ENCODE peak calls at places on chromosomes 7 and 10, in four cellular contexts. O, R, E and Z are unnamed samples.

GRCh38 chr10:72765051-72765450 is 73.1 kb downstream of the MCU start:
- DNase-seq in E (no peak), O (no peak), R (no peak), Z (no peak)

GRCh38 chr7:40474790-40475680 is 340.2 kb downstream of the SUGCT start:
- DNase-seq in E (no peak), R (no peak), O (no peak), Z (no peak)

GRCh38 chr10:123724747-123725146 is 58.6 kb downstream of the GPR26 start:
- DNase-seq in E (no peak), O (no peak), R (no peak), Z (no peak)

GRCh38 chr7:69962077-69962855 is 364.0 kb downstream of the AUTS2 start:
- DNase-seq in E (no peak), R (peak; percentile 71), O (no peak), Z (no peak)

GRCh38 chr10:29535012-29535777 is 99.6 kb downstream of the SVIL start:
- DNase-seq in O (peak; percentile 80), E (no peak), R (peak; percentile 53), Z (no peak)

GRCh38 chr7:95578299-95578855 is 17.9 kb downstream of the PDK4 start:
- DNase-seq in E (no peak), R (no peak), O (no peak), Z (no peak)

GRCh38 chr7:130897515-130898419 is 163.8 kb upstream of the KLF14 start:
- DNase-seq in O (no peak), R (no peak), E (no peak), Z (no peak)

GRCh38 chr10:90437452-90437851 is 420.4 kb downstream of the HTR7 start:
- DNase-seq in O (no peak), R (no peak), E (no peak), Z (no peak)

GRCh38 chr10:119449760-119450461 is 92.6 kb downstream of the RGS10 start:
- DNase-seq in O (peak; percentile 18), R (no peak), E (peak; percentile 62), Z (no peak)

GRCh38 chr10:3486346-3487065 is 298.5 kb downstream of the KLF6 start:
- DNase-seq in R (no peak), E (peak; percentile 88), O (peak; percentile 91), Z (no peak)

GRCh38 chr7:13077466-13077865 is 390.0 kb downstream of the ARL4A start:
- DNase-seq in E (no peak), O (no peak), R (no peak), Z (no peak)

GRCh38 chr10:44965104-44965503 is 5.5 kb downstream of the RASSF4 start:
- DNase-seq in O (no peak), E (no peak), R (peak; percentile 2), Z (no peak)

GRCh38 chr10:7622969-7623368 is 43.8 kb downstream of the ITIH5 start:
- DNase-seq in R (no peak), O (no peak), E (no peak), Z (no peak)

GRCh38 chr10:109593686-109594085 is 329.6 kb downstream of the XPNPEP1 start:
- DNase-seq in E (no peak), O (no peak), R (no peak), Z (no peak)

GRCh38 chr10:27783660-27784059 is 38.0 kb upstream of the MKX start:
- DNase-seq in O (peak; percentile 24), E (no peak), R (peak; percentile 18), Z (no peak)

GRCh38 chr7:148884049-148884298 is at the start of gene EZH2:
- DNase-seq in R (no peak), O (no peak), E (no peak), Z (no peak)
- TF ChIP-seq POLR2A in R (no peak), O (peak; percentile 76), E (no peak), Z (no peak)

GRCh38 chr7:149869291-149869650 is 4.5 kb upstream of the ATP6V0E2 start:
- DNase-seq in R (no peak), O (no peak), E (no peak), Z (no peak)

GRCh38 chr7:149866817-149867447 is 6.8 kb upstream of the ATP6V0E2 start:
- DNase-seq in E (peak; percentile 5), R (no peak), O (no peak), Z (no peak)

GRCh38 chr7:149868638-149869290 is 5.0 kb upstream of the ATP6V0E2 start:
- DNase-seq in R (no peak), O (no peak), E (no peak), Z (no peak)

GRCh38 chr7:149866139-149866785 is 7.5 kb upstream of the ATP6V0E2 start:
- DNase-seq in O (no peak), E (peak; percentile 6), R (no peak), Z (no peak)

GRCh38 chr7:149867762-149868637 is 5.8 kb upstream of the ATP6V0E2 start:
- DNase-seq in R (no peak), O (no peak), E (no peak), Z (no peak)
- H3K4me1 ChIP-seq in R (peaks cover 7% of the 10 kb centered on the region), O (peaks cover 5% of the 10 kb centered on the region), E (no peaks in the 10 kb centered on the region), Z (peaks cover 82% of the 10 kb centered on the region)

GRCh38 chr7:34208878-34209621 is 303.7 kb downstream of the BMPER start:
- DNase-seq in R (no peak), E (no peak), O (no peak), Z (no peak)
- TF ChIP-seq POLR2A in R (no peak), E (no peak), O (no peak), Z (no peak)

DNA sequence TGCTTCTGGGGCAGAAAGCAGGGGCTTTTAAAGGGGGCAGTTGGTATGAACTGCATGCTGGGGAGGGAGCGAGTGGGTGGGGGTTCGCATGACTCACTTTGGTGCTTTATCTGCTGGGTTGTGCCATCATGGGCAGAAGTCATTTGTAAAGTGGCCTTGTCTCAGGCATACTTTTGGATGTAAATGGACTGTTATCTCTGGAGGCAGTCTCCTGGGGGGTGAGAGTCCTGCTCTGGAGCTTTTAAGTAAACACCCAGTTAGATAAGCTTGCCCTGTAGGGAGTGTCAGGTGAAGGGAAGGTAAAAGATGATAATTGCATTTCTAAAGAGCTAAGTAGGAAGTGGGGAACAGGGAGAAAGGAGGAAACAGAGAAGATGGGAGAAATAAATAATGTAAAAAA is 1.6 kb upstream of the GSTO1 start:
- DNase-seq in R (no peak), E (no peak), O (no peak), Z (no peak)
- H3K4me1 ChIP-seq in R (peaks cover 12% of the 10 kb centered on the region), E (no peaks in the 10 kb centered on the region), O (peaks cover 21% of the 10 kb centered on the region), Z (peaks cover 38% of the 10 kb centered on the region)

GRCh38 chr7:158864833-158865232 is 8.5 kb downstream of the DYNC2I1 start:
- DNase-seq in O (no peak), R (no peak), E (no peak), Z (no peak)

GRCh38 chr7:158863611-158864506 is 7.5 kb downstream of the DYNC2I1 start:
- DNase-seq in R (peak; percentile 86), E (peak; percentile 70), O (peak; percentile 73), Z (peak; percentile 84)

GRCh38 chr7:158865977-158866376 is 9.6 kb downstream of the DYNC2I1 start:
- DNase-seq in R (no peak), E (no peak), O (no peak), Z (no peak)

GRCh38 chr7:158864507-158864820 is 8.1 kb downstream of the DYNC2I1 start:
- DNase-seq in O (no peak), R (no peak), E (no peak), Z (no peak)

DNA sequence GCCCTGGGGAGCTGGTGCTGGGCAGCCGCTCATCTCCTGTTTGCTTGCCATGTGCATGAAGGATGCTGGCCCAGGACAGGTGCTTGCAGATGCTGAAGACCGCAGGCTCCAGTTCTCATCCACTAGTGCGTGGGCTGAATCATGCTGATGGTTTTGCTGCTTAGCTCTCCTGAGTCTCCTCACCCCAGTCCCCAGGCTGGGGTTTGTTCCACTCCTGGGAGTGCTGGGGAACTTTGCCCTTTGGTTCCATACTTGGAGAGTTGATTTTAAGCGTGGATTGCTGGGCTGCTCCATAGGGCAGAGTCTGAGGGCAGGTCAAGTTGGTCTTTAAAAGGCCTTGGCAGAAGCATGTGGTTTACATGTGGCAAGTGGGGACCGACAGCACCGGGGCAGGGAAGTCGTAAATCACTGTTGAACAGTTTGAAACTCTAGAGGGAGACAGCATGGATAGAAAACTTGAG is 9.1 kb downstream of the DYNC2I1 start:
- DNase-seq in E (no peak), R (no peak), O (no peak), Z (no peak)
- TF ChIP-seq POLR2A in E (no peak), R (no peak), O (no peak), Z (no peak)

DNA sequence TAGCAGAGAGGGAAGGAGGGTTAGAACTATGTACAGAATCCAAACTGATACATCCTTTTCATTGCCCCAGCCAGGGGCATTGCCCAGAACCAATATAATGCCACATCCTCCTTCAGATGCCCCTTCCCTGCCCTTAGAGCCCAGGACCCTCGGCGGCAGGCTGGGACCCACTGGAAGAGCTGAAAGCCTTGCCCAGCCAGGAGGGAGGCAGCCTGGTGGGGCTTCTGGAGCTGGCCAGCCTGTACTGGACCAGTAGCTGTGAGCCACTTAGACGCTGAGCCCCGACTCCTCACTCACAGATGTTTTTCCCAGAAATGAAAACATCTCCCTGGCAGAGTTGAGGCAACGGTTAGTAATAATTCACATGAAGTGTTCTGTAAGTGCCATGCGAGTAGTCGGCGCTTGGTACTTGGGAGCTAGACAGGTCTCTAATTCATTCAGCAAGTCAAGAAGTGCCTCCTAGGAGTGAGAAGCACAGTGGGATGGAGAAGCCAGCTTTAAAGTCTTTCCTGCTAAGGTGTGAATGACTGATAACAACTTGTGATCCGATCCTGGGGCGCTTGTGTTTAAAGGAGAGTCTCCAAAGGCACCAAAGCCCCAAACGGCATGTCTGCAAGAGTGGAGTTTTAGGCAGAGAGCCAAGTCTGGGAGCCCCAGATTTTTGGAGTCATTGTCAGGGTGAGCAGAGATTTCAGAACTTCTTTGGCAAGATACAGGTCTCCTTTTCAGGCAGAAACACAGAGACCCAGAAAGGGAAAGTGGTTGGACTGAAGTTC is 9.8 kb downstream of the VSIR start:
- DNase-seq in E (no peak), O (no peak), R (no peak), Z (peak; percentile 74)
- H3K4me1 ChIP-seq in E (peaks cover 7% of the 10 kb centered on the region), O (peaks cover 80% of the 10 kb centered on the region), R (peaks cover 51% of the 10 kb centered on the region), Z (peaks cover 69% of the 10 kb centered on the region)